ENCODE peak calls at places on chromosome 9, in nine cellular contexts. Y is naive thymus-derived CD4-positive, alpha-beta T cell; O is cardiac muscle cell; K is neuronal stem cell; D is sigmoid colon; H is hepatocyte; C is substantia nigra; X is PC-3; G is spleen. W is an unnamed sample.

GRCh38 chr9:36862206-36863145 is 171.6 kb downstream of the PAX5 start:
- DNase-seq in G (peak), Y (no peak), K (no peak), D (no peak), O (peak), H (peak), C (no peak), X (peak), W (no peak)

GRCh38 chr9:136536721-136537241 is 9.1 kb downstream of the NOTCH1 start:
- DNase-seq in H (no peak), D (no peak), O (no peak), X (no peak), C (no peak), K (no peak), G (no peak), Y (no peak), W (no peak)

GRCh38 chr9:113511856-113512761 is 48.6 kb downstream of the RGS3 start:
- DNase-seq in K (no peak), Y (peak), C (no peak), D (no peak), O (peak), G (peak), X (no peak), H (no peak), W (no peak)

GRCh38 chr9:136900988-136901515 is 14.7 kb downstream of the TRAF2 start:
- DNase-seq in O (no peak), K (no peak), H (no peak), C (no peak), Y (no peak), D (no peak), G (no peak), X (no peak), W (peak)

GRCh38 chr9:114361542-114361941 is 26.2 kb downstream of the AKNA start:
- DNase-seq in O (no peak), D (peak), G (no peak), H (no peak), K (no peak), C (no peak), Y (no peak), X (no peak), W (peak)

GRCh38 chr9:75866273-75866871 is 24.1 kb upstream of the PCSK5 start:
- DNase-seq in C (no peak), G (no peak), O (peak), K (peak), Y (no peak), D (no peak), H (peak), X (peak), W (no peak)

GRCh38 chr9:20256284-20256948 is 365.9 kb downstream of the MLLT3 start:
- DNase-seq in C (no peak), X (no peak), O (no peak), K (no peak), G (no peak), D (no peak), H (no peak), Y (no peak), W (no peak)

GRCh38 chr9:2493106-2493505 is 128.5 kb upstream of the VLDLR start:
- DNase-seq in D (peak), C (no peak), G (no peak), Y (no peak), X (no peak), K (no peak), O (peak), H (peak), W (no peak)

GRCh38 chr9:16873131-16873787 is 2.8 kb upstream of the BNC2 start:
- DNase-seq in D (no peak), O (peak), C (no peak), K (no peak), X (peak), H (peak), G (no peak), Y (no peak), W (no peak)

GRCh38 chr9:128727626-128728248 is 3.8 kb upstream of the ZDHHC12 start:
- DNase-seq in X (no peak), K (no peak), C (no peak), O (no peak), G (no peak), Y (no peak), D (no peak), H (no peak), W (no peak)

GRCh38 chr9:38417003-38417965 is 7.0 kb downstream of the IGFBPL1 start:
- DNase-seq in C (no peak), O (no peak), K (no peak), G (no peak), X (peak), Y (peak), H (no peak), D (peak), W (no peak)

GRCh38 chr9:112765281-112765680 is 14.7 kb downstream of the SNX30 start:
- DNase-seq in G (no peak), O (no peak), Y (no peak), X (no peak), H (no peak), C (no peak), D (no peak), K (no peak), W (no peak)

DNA sequence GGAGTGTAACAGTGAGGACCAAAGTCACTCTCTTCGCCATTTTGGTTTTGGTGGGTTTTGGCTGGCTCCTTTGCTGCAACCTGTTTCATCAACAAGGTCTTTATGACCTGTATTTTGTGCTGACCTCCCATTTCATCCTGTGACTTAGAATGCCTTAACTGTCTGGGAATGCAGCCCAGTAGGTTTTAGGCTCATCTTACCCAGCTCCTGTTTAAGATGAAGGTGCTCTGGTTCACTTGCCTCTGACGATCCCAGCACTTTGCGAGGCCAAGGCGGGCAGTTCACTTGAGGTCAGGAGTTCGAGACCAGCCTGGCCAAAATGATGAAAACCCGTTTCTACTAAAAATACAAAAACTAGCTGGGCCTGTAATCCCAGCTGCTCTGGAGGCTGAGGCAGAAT is 1.8 kb upstream of the CKS2 start:
- DNase-seq in K (no peak), O (no peak), C (no peak), D (no peak), H (no peak), G (peak), X (no peak), Y (no peak), W (no peak)
- H3K27ac ChIP-seq in K (no peak), O (peak), C (no peak), D (peak), H (peak), G (peak), X (no peak), Y (peak), W (peak)

GRCh38 chr9:132369421-132369820 is 14.6 kb upstream of the SETX start:
- DNase-seq in C (no peak), H (no peak), Y (no peak), O (no peak), G (no peak), D (no peak), X (no peak), K (no peak), W (no peak)

GRCh38 chr9:132367613-132368305 is 13.0 kb upstream of the SETX start:
- DNase-seq in Y (no peak), K (no peak), H (peak), D (no peak), G (no peak), O (no peak), C (no peak), X (no peak), W (no peak)

GRCh38 chr9:132370592-132370991 is 15.8 kb upstream of the SETX start:
- DNase-seq in D (no peak), H (no peak), G (no peak), Y (no peak), K (no peak), X (no peak), O (no peak), C (no peak), W (no peak)

GRCh38 chr9:132372177-132373095 is 17.6 kb upstream of the SETX start:
- DNase-seq in K (no peak), X (peak), D (peak), O (peak), H (peak), Y (no peak), G (peak), C (peak), W (peak)
- H3K27ac ChIP-seq in K (no peak), X (no peak), D (peak), O (no peak), H (no peak), Y (no peak), G (peak), C (no peak), W (peak)

GRCh38 chr9:109225629-109226028 is 58.6 kb upstream of the FRRS1L start:
- DNase-seq in G (no peak), O (no peak), K (no peak), H (no peak), Y (no peak), D (no peak), X (no peak), C (no peak), W (no peak)

GRCh38 chr9:109229682-109230081 is 62.6 kb upstream of the FRRS1L start:
- DNase-seq in D (no peak), G (no peak), K (no peak), C (no peak), O (no peak), X (no peak), Y (no peak), H (no peak), W (no peak)

GRCh38 chr9:109228093-109228642 is 61.1 kb upstream of the FRRS1L start:
- DNase-seq in H (no peak), Y (no peak), O (no peak), G (no peak), D (no peak), C (no peak), X (no peak), K (no peak), W (no peak)

GRCh38 chr9:109230277-109230676 is 63.2 kb upstream of the FRRS1L start:
- DNase-seq in C (no peak), K (no peak), X (no peak), D (no peak), O (no peak), G (no peak), H (no peak), Y (no peak), W (no peak)

GRCh38 chr9:109224751-109225150 is 57.7 kb upstream of the FRRS1L start:
- DNase-seq in C (no peak), O (no peak), K (no peak), X (no peak), H (no peak), G (no peak), D (no peak), Y (no peak), W (no peak)
- H3K27ac ChIP-seq in C (no peak), O (no peak), K (no peak), X (no peak), H (no peak), G (no peak), D (no peak), Y (no peak), W (no peak)

DNA sequence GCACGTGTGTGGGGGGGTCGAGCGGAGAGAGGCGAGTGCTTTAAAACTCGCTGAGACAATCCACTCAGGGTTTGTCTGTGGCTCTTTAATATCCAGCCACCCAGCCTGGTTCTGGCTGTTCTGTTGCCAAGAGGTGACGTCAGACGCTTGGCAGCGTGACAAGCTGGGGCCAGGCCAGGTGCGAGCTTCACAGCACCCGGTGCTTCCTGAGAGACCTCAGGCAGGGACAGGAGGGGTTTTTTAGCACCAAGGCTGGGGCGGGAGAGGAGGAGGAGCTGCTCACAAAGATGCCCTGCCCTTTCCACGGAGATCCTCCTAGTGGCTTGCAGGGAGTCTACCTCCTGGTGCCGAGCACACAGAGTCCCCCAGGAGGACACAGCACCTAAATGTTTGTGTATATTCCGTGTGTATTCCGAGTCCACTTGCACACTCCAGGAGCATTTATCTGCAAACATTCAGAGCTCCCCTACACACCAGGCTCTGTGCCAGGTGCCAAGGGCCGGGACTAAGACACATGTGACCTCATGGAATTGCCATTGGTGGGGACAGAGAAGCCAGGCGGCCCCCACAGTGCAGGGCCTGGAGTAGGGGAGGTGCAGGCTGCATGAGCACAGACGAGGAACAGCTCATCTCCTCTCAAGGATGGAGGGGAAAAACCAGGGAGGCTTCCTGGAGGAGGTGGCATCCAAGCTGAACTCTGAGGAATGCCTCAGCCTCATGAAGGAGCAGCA is 194.7 kb downstream of the OLFM1 start:
- DNase-seq in O (peak), C (peak), Y (no peak), D (peak), X (peak), K (no peak), G (no peak), H (peak), W (peak)
- H3K27ac ChIP-seq in O (no peak), C (no peak), Y (no peak), D (no peak), X (no peak), K (no peak), G (no peak), H (no peak), W (no peak)

DNA sequence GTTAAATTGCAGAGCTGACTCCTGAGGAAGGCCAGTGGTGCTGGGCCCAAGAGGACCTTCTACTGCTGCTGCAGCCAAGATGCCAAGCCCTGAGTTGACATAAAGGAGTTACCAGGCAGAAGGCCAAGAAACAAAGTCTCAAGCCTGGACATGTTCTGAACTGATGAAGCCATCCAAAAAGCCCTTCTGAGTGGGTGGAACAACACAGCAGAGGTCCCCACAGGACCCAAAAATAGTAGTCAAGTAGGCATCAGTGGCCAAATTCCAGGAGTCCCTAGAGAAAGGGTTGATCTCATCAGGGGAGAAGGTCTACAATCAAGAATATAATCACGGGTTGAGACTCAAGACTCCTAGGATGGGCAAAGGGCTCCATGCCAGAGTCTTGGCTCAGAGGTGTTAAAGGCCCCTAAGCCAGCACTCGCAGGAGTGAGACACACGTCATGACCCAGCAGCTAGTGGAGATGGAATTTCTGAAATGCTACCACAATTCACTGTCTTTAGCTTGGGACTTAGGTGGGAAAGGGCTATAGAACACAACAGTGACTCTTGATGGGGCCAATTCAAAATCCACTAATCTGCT is 119.7 kb downstream of the FANCC start:
- DNase-seq in Y (no peak), C (no peak), D (no peak), K (no peak), G (no peak), H (no peak), O (peak), X (no peak), W (no peak)
- H3K27ac ChIP-seq in Y (no peak), C (no peak), D (no peak), K (no peak), G (no peak), H (no peak), O (no peak), X (no peak), W (no peak)

GRCh38 chr9:126451316-126451885 is 124.8 kb downstream of the MVB12B start:
- DNase-seq in K (no peak), Y (no peak), X (no peak), H (no peak), C (no peak), D (no peak), G (peak), O (no peak), W (no peak)
- H3K27ac ChIP-seq in K (no peak), Y (no peak), X (no peak), H (no peak), C (peak), D (no peak), G (no peak), O (no peak), W (no peak)

DNA sequence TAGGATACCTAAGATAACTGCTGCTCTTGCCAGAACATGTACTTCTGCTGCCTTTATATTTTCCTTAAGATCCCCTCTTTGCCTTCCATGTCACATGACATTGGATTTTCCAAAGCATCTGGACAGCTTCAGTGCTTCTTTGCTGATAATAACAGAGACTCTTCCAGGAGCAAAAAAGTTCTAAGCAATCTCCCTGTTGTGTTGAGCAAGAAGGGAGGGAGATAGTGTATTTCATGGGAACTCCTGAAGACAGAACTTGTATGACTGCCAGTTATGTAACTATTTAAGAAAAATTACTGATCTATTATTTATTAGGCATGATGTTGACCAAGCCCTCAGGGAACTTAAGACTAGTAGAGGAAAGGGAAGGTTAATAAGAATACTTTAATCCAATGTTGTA is 454.7 kb downstream of the SPATA31D1 start:
- DNase-seq in G (no peak), D (no peak), Y (no peak), C (no peak), K (no peak), H (peak), X (no peak), O (peak), W (no peak)
- H3K27ac ChIP-seq in G (no peak), D (no peak), Y (no peak), C (no peak), K (no peak), H (no peak), X (no peak), O (no peak), W (no peak)